ENCODE peak calls at places on chromosome 16, in four cellular contexts. O is NCI-H1930, A is astrocyte of the cerebellum, K is ELR. U is an unnamed sample.

GRCh38 chr16:83437036-83437435 is 370.7 kb upstream of the HSBP1 start:
- DNase-seq in A (no peak), K (no peak), O (no peak), U (no peak)

GRCh38 chr16:27291106-27291505 is 22.5 kb upstream of the NSMCE1 start:
- DNase-seq in K (no peak), O (no peak), A (no peak), U (no peak)

GRCh38 chr16:48373258-48374050 is 11.8 kb downstream of the SIAH1 start:
- DNase-seq in A (no peak), O (no peak), K (peak; percentile 40), U (peak; percentile 43)

GRCh38 chr16:26391833-26392232 is 674.9 kb upstream of the C16orf82 start:
- DNase-seq in O (no peak), A (no peak), K (no peak), U (no peak)

GRCh38 chr16:11994187-11995119 is 17.9 kb downstream of the SNX29 start:
- DNase-seq in K (peak; percentile 36), A (no peak), O (no peak), U (peak; percentile 20)

GRCh38 chr16:71966932-71967331 is 33.3 kb downstream of the PKD1L3 start:
- DNase-seq in K (no peak), A (no peak), O (no peak), U (no peak)

GRCh38 chr16:68128577-68129305 is 43.6 kb downstream of the NFATC3 start:
- DNase-seq in A (peak; percentile 6), O (no peak), K (no peak), U (peak; percentile 17)

GRCh38 chr16:50270510-50271147 is 4.3 kb downstream of the ADCY7 start:
- DNase-seq in O (no peak), K (no peak), A (no peak), U (no peak)

GRCh38 chr16:69195371-69196029 is 8.5 kb downstream of the SNTB2 start:
- DNase-seq in A (no peak), K (no peak), O (no peak), U (no peak)

GRCh38 chr16:49557070-49557446 is 183.5 kb downstream of the C16orf78 start:
- DNase-seq in O (no peak), A (no peak), K (no peak), U (no peak)

GRCh38 chr16:50457423-50457822 is 88.6 kb upstream of the BRD7 start:
- DNase-seq in O (no peak), A (no peak), K (peak; percentile 26), U (no peak)

GRCh38 chr16:59971264-59971663 is 1237.1 kb upstream of the GOT2 start:
- DNase-seq in K (peak; percentile 69), O (no peak), A (no peak), U (no peak)

GRCh38 chr16:57025941-57026777 is 36.8 kb downstream of the NLRC5 start:
- DNase-seq in K (no peak), O (no peak), A (no peak), U (no peak)

GRCh38 chr16:84690088-84690819 is 9.5 kb upstream of the USP10 start:
- DNase-seq in K (no peak), A (no peak), O (no peak), U (no peak)

GRCh38 chr16:53743149-53743566 is 39.2 kb downstream of the FTO start:
- DNase-seq in O (no peak), A (no peak), K (peak; percentile 57), U (peak; percentile 39)